ENCODE peak calls at places on chromosomes 13 and 19, in ten cellular contexts. L is tibial artery, E is HL-60, S is AG09319, U is cardiac muscle cell, P is WERI-Rb-1, O is GM12864, F is osteocyte, B is nephron progenitor cell, V is tibial nerve. R is an unnamed sample.

GRCh38 chr19:1238373-1239303 is 833 bp upstream of the CBARP start:
- DNase-seq in L (no peak), E (no peak), S (no peak), U (no peak), P (no peak), O (no peak), F (no peak), B (no peak), V (no peak), R (no peak)

GRCh38 chr13:58655086-58655485 is 1023.5 kb downstream of the PCDH17 start:
- DNase-seq in L (no peak), E (no peak), S (no peak), U (no peak), P (no peak), O (no peak), F (no peak), B (no peak), V (no peak), R (no peak)

GRCh38 chr13:69950160-69950559 is 157.5 kb upstream of the ATXN8OS start:
- DNase-seq in L (no peak), E (no peak), S (no peak), U (no peak), P (no peak), O (no peak), F (no peak), B (no peak), V (no peak), R (no peak)

GRCh38 chr19:46728208-46728607 is 11.3 kb upstream of the PRKD2 start:
- DNase-seq in L (no peak), E (no peak), S (no peak), U (no peak), P (no peak), O (no peak), F (no peak), B (no peak), V (no peak), R (no peak)

GRCh38 chr13:99834246-99834645 is 137.3 kb downstream of the ZIC5 start:
- DNase-seq in L (no peak), E (no peak), S (no peak), U (no peak), P (no peak), O (no peak), F (no peak), B (no peak), V (no peak), R (no peak)

GRCh38 chr13:30877335-30877734 is 28.7 kb upstream of the MEDAG start:
- DNase-seq in L (no peak), E (no peak), S (no peak), U (no peak), P (no peak), O (no peak), F (no peak), B (no peak), V (no peak), R (no peak)

GRCh38 chr13:26340812-26341211 is 86.9 kb downstream of the CDK8 start:
- DNase-seq in L (no peak), E (no peak), S (no peak), U (no peak), P (no peak), O (no peak), F (no peak), B (no peak), V (no peak), R (no peak)

GRCh38 chr13:48125794-48126228 is 30.9 kb upstream of the MED4 start:
- DNase-seq in L (no peak), E (no peak), S (peak), U (peak), P (no peak), O (no peak), F (no peak), B (no peak), V (peak), R (no peak)

GRCh38 chr13:92719868-92720267 is 506.7 kb upstream of the GPC6 start:
- DNase-seq in L (no peak), E (no peak), S (no peak), U (peak), P (no peak), O (no peak), F (no peak), B (no peak), V (no peak), R (no peak)

GRCh38 chr13:109858319-109858718 is 71.9 kb upstream of the IRS2 start:
- DNase-seq in L (no peak), E (no peak), S (no peak), U (no peak), P (no peak), O (no peak), F (no peak), B (no peak), V (no peak), R (no peak)

GRCh38 chr13:102729560-102730275 is 34.9 kb upstream of the METTL21C start:
- DNase-seq in L (no peak), E (no peak), S (no peak), U (no peak), P (no peak), O (no peak), F (no peak), B (no peak), V (no peak), R (no peak)

DNA sequence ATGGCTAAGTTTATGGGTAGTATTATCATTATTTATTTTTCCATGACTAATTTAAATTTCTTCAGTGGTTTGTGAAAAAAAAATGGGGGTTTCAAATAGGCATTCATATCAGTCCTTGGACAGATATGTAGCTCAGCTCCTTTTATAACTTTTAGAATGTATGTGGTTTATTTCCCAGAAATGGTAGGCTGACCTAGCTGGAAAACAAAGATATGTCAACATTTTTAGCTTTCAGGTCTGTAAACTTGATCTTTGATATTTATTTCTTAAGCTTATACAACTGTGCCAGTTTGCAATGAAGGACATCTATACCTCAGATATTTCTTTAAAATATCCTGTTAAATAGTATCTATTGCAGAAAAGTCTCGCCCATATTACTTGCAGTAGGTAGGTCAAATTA is 1815.5 kb downstream of the SLITRK5 start:
- DNase-seq in L (no peak), E (no peak), S (no peak), U (no peak), P (no peak), O (no peak), F (no peak), B (no peak), V (no peak), R (no peak)
- TF ChIP-seq CTCF in L (no peak), E (no peak), S (no peak), U (no peak), P (no peak), O (no peak), F (no peak), B (no peak), V (no peak), R (no peak)

DNA sequence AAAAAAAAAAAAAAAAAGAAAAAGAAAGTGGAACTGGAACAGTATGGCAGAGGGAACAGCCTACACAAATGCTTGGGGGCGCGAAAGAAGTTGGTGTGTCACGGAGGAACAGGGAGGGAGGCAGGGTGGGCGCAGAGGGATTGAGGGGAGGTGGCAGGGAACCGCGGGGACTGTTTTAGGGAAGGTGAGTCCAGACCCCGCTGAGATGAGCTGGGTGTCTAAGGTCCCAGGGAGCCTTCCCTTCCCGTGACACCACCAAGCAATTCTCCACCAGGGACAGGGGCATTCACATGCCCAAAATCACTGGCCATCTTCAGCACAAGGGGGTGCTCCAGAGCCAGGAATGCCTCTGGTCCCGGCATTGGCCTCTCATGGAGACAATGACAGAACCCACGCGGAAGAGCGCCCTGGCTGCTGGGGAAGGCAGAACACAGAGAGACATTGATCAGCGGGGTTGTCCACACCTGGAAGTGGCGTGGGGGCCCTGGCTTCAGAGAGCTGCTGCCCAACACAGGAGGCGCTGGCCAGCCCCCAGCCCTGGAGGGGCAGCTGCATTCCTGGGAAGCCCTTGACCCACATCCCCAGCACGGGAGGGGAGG is 6.9 kb downstream of the PEAK3 start:
- DNase-seq in L (no peak), E (peak), S (no peak), U (peak), P (peak), O (no peak), F (no peak), B (peak), V (peak), R (peak)
- TF ChIP-seq CTCF in L (peak), E (peak), S (peak), U (peak), P (peak), O (peak), F (peak), B (peak), V (peak), R (peak)

GRCh38 chr19:6476155-6476895 is 5.3 kb downstream of the DENND1C start:
- DNase-seq in L (no peak), E (no peak), S (no peak), U (peak), P (no peak), O (no peak), F (no peak), B (peak), V (no peak), R (peak)
- TF ChIP-seq CTCF in L (no peak), E (no peak), S (no peak), U (no peak), P (no peak), O (no peak), F (no peak), B (no peak), V (no peak), R (no peak)

DNA sequence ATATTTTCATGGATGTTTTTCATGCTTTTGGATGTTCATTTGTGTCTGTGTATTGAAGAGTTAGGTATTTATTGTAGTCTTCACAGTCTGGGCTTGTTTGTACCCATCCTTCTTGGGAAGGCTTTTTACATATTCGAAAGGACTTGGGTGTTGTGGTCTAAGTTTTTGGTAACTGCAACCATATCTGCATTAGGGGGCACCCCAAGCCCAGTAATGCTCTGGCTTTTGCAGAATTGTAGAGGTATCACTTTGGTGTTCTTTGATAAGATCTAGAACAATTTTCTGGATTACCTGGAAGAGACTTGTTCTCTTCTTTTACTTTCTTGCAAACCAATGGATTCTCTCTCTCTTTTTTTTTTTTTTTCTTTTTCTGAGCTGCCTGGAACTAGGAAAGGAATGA is 581.3 kb downstream of the DACH1 start:
- DNase-seq in L (no peak), E (no peak), S (no peak), U (no peak), P (peak), O (no peak), F (no peak), B (no peak), V (no peak), R (no peak)
- TF ChIP-seq CTCF in L (no peak), E (no peak), S (peak), U (no peak), P (no peak), O (peak), F (peak), B (no peak), V (no peak), R (no peak)

GRCh38 chr19:52748336-52748950 is 13.6 kb upstream of the ZNF611 start:
- DNase-seq in L (no peak), E (no peak), S (peak), U (peak), P (no peak), O (no peak), F (no peak), B (no peak), V (no peak), R (no peak)
- TF ChIP-seq CTCF in L (peak), E (no peak), S (peak), U (peak), P (no peak), O (no peak), F (peak), B (peak), V (peak), R (peak)

GRCh38 chr19:18340990-18341868 is 831 bp downstream of the PGPEP1 start:
- DNase-seq in L (peak), E (no peak), S (no peak), U (peak), P (peak), O (no peak), F (no peak), B (peak), V (peak), R (no peak)
- TF ChIP-seq CTCF in L (no peak), E (no peak), S (no peak), U (no peak), P (no peak), O (peak), F (no peak), B (no peak), V (no peak), R (no peak)

DNA sequence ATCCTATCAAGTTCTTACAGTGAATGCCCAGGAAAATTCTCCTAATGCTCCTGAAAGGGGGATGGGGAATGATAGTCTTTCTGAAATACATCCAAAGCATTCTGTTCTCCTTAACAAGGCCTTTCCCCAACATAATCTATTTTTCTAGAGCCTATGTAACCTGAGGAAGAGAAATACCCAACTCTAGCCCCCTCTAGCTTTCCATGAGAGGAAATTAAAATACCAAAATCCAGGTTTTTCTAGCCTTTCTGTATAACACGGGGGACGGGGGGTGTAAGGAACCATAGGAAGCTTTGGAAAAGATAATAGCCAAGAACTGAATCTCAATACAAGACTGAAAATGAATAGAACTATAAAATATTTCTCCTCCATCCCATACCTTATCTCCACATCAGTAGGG is 815.9 kb downstream of the SLITRK6 start:
- DNase-seq in L (no peak), E (no peak), S (no peak), U (no peak), P (no peak), O (no peak), F (no peak), B (no peak), V (no peak), R (no peak)
- TF ChIP-seq CTCF in L (no peak), E (no peak), S (no peak), U (no peak), P (no peak), O (no peak), F (no peak), B (no peak), V (no peak), R (no peak)

DNA sequence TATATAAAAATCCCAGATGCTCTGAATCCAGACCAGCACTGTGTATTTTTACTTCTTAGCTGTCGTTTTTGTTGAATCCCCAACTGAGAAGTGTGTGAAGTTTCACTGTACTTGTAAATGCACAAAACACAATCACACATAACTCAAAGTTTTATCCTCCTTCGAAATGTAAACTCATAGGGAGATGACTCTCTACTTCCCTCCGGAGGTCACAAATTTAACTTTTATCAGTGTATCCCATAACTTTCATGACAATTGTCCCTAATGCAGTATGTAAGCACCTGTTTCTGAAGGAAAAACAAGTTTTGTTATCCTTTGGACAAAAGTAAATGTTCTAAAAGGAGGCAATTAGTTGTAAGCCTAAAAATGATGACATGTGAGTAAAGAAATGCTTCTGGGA is 665.0 kb upstream of the SLITRK6 start:
- DNase-seq in L (no peak), E (no peak), S (no peak), U (no peak), P (no peak), O (no peak), F (no peak), B (no peak), V (no peak), R (no peak)
- TF ChIP-seq CTCF in L (no peak), E (no peak), S (no peak), U (no peak), P (peak), O (no peak), F (peak), B (peak), V (no peak), R (peak)

DNA sequence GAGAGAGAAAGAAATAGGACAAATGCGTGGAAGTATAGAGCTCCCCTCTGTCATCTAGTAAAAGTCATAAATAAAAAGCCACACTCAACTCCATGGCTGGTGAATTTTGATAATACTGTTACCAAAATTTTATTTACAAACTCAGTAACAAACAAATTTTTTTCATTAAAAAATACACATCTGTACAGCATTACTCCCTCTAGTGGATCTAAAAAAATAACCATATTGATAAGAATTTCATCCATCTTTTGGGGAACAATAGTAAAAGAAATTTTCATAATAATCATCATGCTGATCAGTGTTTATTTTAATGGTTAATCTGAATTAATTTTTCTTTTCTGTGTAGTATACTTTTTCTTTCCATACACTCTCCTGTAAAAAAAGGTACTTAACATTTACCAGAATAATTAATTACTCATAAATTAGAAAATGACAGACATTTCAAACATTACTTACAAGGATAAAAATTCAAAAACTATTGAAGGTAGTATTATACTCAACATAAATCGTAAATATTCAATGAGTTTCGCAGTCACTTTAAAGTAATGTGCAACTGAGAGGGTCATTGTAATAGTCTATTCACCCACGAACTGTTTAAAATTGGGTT is 173.5 kb upstream of the LSM14A start:
- DNase-seq in L (no peak), E (no peak), S (no peak), U (no peak), P (no peak), O (no peak), F (no peak), B (no peak), V (no peak), R (no peak)
- TF ChIP-seq CTCF in L (peak), E (peak), S (peak), U (peak), P (no peak), O (no peak), F (peak), B (peak), V (peak), R (peak)

R was measured in neural crest cell.